ENCODE peak calls at places on chromosome 2, in nine cellular contexts. O is endothelial cell, Y is anterior cingulate cortex, F is cardiac muscle cell, R is ELF-1, T is stomach, L is adrenal gland, V is activated T-cell treated with anti-CD3 and anti-CD28 coated beads for 1 hour, C is AG09319. B is an unnamed sample.

GRCh38 chr2:26615336-26616031 is 25.7 kb downstream of the CIB4 start:
- DNase-seq in F (no peak), O (no peak), L (peak), C (no peak), T (no peak), R (peak), V (no peak), Y (peak), B (peak)

GRCh38 chr2:131154071-131154531 is 49.0 kb downstream of the PLEKHB2 start:
- DNase-seq in F (peak), Y (peak), V (peak), T (peak), R (peak), O (peak), C (peak), L (peak), B (peak)

GRCh38 chr2:70756126-70756525 is 11.9 kb downstream of the ADD2 start:
- DNase-seq in R (no peak), Y (no peak), C (no peak), V (no peak), L (no peak), F (no peak), T (no peak), O (no peak), B (no peak)

GRCh38 chr2:177355874-177356273 is 36.7 kb upstream of the AGPS start:
- DNase-seq in O (no peak), R (no peak), Y (no peak), L (no peak), T (no peak), V (no peak), C (no peak), F (peak), B (peak)

GRCh38 chr2:33110461-33110860 is 163.7 kb downstream of the LTBP1 start:
- DNase-seq in L (no peak), Y (no peak), T (no peak), C (no peak), O (no peak), V (no peak), R (no peak), F (peak), B (peak)

GRCh38 chr2:233386382-233387041 is 32.2 kb downstream of the DGKD start:
- DNase-seq in Y (no peak), L (no peak), O (no peak), V (no peak), R (no peak), F (peak), T (no peak), C (no peak), B (peak)

GRCh38 chr2:72893594-72894319 is 6.5 kb downstream of the SPR start:
- DNase-seq in Y (peak), R (peak), O (peak), T (no peak), F (peak), C (peak), L (peak), V (no peak), B (peak)

GRCh38 chr2:174125151-174125550 is 123.2 kb downstream of the OLA1 start:
- DNase-seq in T (no peak), R (no peak), C (no peak), L (no peak), F (no peak), O (no peak), V (no peak), Y (no peak), B (no peak)

GRCh38 chr2:4662161-4662779 is 958.9 kb downstream of the DCDC2C start:
- DNase-seq in F (no peak), V (no peak), R (no peak), T (no peak), O (no peak), L (no peak), C (no peak), Y (no peak), B (no peak)

GRCh38 chr2:240519396-240520142 is 38.2 kb downstream of the ANKMY1 start:
- DNase-seq in C (no peak), R (no peak), V (no peak), O (no peak), T (no peak), F (peak), L (no peak), Y (no peak), B (peak)

GRCh38 chr2:138948070-138948539 is 167.9 kb upstream of the NXPH2 start:
- DNase-seq in V (no peak), L (peak), F (peak), Y (peak), R (no peak), T (no peak), O (no peak), C (peak), B (peak)

GRCh38 chr2:120589782-120590608 is 145.7 kb upstream of the GLI2 start:
- DNase-seq in T (no peak), V (no peak), O (no peak), C (peak), F (peak), Y (no peak), L (no peak), R (no peak), B (peak)

GRCh38 chr2:96259497-96259921 is 6.3 kb downstream of the TMEM127 start:
- DNase-seq in L (peak), O (no peak), Y (no peak), C (no peak), F (no peak), V (no peak), T (peak), R (no peak), B (no peak)

GRCh38 chr2:65364054-65364651 is 68.2 kb downstream of the SPRED2 start:
- DNase-seq in C (no peak), O (no peak), L (no peak), T (no peak), R (no peak), V (no peak), F (no peak), Y (no peak), B (no peak)

GRCh38 chr2:15943378-15943851 is 3.1 kb downstream of the MYCN start:
- DNase-seq in Y (peak), R (peak), F (no peak), T (peak), V (no peak), C (no peak), O (peak), L (no peak), B (no peak)

GRCh38 chr2:109331864-109332848 is 203.2 kb downstream of the SH3RF3 start:
- DNase-seq in O (peak), F (peak), R (peak), V (no peak), C (no peak), T (peak), L (peak), Y (peak), B (peak)

GRCh38 chr2:41937464-41937861 is 110.4 kb upstream of the PKDCC start:
- DNase-seq in C (no peak), R (peak), L (no peak), O (no peak), F (peak), Y (no peak), V (no peak), T (no peak), B (no peak)

B was measured in cardiac fibroblast.